ENCODE peak calls at places on chromosomes 12 and 14, in four cellular contexts. R is A549, Q is PC-3, N is BJ. Y is an unnamed sample.

GRCh38 chr12:129201029-129201428 is 347.8 kb downstream of the GLT1D1 start:
- DNase-seq in R (no peak), Q (no peak), N (no peak), Y (no peak)

GRCh38 chr12:130873825-130874224 is 2.0 kb downstream of the RAN start:
- DNase-seq in R (no peak), Q (no peak), N (no peak), Y (no peak)

GRCh38 chr12:116099664-116100432 is 177.6 kb downstream of the MED13L start:
- DNase-seq in R (no peak), Q (no peak), N (no peak), Y (no peak)

GRCh38 chr12:94586589-94587259 is 63.6 kb downstream of the TMCC3 start:
- DNase-seq in R (no peak), Q (peak), N (no peak), Y (no peak)

GRCh38 chr12:4164591-4165558 is 108.7 kb upstream of the CCND2 start:
- DNase-seq in R (no peak), Q (no peak), N (no peak), Y (peak)

GRCh38 chr12:33026791-33027190 is 130.2 kb upstream of the PKP2 start:
- DNase-seq in R (no peak), Q (no peak), N (no peak), Y (no peak)

GRCh38 chr12:47349770-47350408 is 270.1 kb upstream of the AMIGO2 start:
- DNase-seq in R (no peak), Q (no peak), N (no peak), Y (no peak)

GRCh38 chr12:57488397-57489156 is 709 bp downstream of the MARS1 start:
- DNase-seq in R (no peak), Q (no peak), N (no peak), Y (no peak)

GRCh38 chr14:68376067-68376810 is 416.6 kb downstream of the ZFP36L1 start:
- DNase-seq in R (no peak), Q (peak), N (no peak), Y (no peak)

GRCh38 chr14:54329082-54329695 is 67.6 kb upstream of the CDKN3 start:
- DNase-seq in R (peak), Q (peak), N (no peak), Y (peak)

GRCh38 chr14:53652068-53652467 is 304.6 kb downstream of the BMP4 start:
- DNase-seq in R (no peak), Q (no peak), N (no peak), Y (no peak)

GRCh38 chr12:126747530-126748149 is 1519.3 kb upstream of the TMEM132C start:
- DNase-seq in R (peak), Q (peak), N (no peak), Y (peak)

GRCh38 chr12:459430-460258 is at the start of gene B4GALNT3:
- DNase-seq in R (peak), Q (peak), N (no peak), Y (peak)

GRCh38 chr14:34766060-34766459 is 51.7 kb upstream of the CFL2 start:
- DNase-seq in R (no peak), Q (peak), N (no peak), Y (no peak)
- TF ChIP-seq CTCF in R (peak), Q (peak), N (no peak), Y (no peak)

GRCh38 chr14:103730490-103731035 is 15.0 kb downstream of the ZFYVE21 start:
- DNase-seq in R (no peak), Q (no peak), N (no peak), Y (no peak)
- TF ChIP-seq CTCF in R (no peak), Q (no peak), N (peak), Y (no peak)

DNA sequence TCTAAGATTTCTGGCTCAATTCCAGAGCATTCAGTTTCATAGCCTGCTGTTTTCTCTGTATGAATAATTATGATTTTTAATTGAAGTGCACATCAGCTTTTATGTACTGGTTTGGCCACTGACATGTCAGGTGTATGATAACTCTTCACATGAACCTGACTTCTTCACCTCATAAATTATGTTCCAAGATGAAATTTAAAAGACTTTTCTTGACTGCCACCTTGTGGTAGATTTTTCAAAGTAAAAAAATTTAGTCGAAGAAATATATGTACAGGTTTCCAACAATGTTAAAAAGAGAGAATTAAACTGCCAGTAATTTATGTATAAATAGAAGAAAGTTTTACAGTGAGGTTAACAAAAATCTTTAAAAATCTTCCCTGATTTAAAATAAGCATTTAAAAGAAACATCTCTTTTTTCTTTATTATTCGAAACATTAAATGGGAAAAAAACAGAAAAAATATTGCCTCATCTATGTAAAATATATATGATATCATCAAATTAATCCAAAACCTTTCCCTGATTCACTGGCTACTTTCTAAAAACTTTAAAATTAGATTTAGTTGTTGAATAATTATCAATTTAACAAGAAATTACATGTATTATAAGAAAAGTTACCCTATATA is 124.9 kb upstream of the ATXN7L3B start:
- DNase-seq in R (no peak), Q (peak), N (no peak), Y (no peak)
- TF ChIP-seq CTCF in R (peak), Q (peak), N (peak), Y (peak)

DNA sequence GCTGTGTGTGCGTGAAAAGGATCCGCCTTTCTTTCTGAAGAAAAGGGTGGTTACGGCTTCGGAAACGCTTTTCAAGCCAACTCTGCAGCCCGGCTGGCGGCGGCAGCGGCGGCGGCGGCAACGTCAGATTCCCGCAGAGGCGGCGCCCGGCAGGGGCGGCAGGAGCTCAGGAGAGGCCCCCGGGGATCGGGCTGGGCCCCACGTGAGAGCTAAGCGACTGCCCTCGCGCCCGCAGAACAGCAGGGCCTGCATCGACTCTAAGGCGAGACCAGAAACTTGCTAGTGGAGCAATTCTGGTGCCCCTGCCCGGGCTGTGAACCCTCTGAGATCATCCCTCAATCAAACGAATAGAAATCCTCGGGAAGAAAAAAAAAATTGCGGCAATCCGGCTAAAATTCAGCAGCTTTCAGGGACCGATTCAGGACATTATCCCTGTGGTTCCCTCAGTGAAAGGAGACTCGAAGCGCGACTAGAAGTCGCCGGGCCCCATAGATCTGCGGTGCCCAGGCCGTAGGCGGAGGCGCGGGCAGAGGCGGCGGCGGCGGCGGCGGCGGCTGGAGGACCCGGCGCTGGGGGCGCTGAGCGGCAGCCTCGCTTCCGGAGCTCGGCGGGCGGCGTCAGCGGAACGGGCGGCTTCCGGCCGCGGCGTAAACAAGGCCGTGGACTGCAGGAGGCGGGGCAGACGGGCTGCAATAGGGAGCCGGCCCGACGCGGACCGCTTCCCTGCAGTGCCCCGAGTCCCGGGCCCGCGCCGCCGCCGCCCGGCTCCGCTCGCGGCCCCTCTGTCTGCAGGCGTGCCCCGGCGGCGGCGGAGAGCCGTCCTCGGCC is at the start of gene KLHDC2:
- DNase-seq in R (peak), Q (peak), N (peak), Y (peak)
- TF ChIP-seq CTCF in R (peak), Q (peak), N (no peak), Y (no peak)

GRCh38 chr12:19757317-19757877 is 318.1 kb downstream of the AEBP2 start:
- DNase-seq in R (no peak), Q (peak), N (no peak), Y (no peak)
- TF ChIP-seq CTCF in R (peak), Q (peak), N (peak), Y (peak)

DNA sequence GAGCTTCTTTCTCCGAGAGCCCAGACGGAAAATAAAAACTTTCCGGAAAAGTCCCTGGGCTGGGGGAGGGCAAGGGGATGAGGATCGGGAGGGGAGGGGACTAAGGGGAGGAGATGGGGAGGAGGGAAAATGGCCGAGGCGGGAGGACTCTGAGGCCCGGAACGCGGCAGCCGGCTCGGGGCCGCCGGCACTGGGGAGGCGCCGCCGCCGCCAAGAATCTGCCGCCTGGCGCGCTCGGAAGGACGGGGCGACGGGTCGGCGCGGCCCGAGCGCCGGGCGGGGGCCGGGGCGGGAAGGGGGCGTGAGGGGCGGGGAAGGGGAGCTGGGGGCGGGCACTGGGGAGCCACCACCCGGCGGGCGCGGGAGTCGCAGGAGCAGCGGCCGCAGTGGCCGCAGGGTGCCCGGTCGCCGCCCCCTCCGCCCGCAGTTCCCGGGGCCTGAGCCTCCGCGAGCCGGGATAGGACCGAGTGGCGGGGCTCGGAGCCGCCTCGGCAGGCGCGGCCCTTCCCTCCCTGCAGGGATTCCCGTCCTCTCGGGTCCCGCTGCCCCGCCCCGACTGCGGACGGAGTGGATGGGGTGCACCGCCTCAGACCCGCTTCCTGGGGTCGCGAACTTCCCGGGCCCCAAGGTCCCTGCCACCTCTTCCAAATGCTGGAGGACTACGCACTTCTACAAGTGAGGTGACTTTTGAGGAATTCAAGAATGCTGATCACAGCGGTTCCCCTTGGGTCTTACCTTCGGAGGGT is at the start of gene PRKD1:
- DNase-seq in R (peak), Q (peak), N (no peak), Y (peak)
- TF ChIP-seq CTCF in R (no peak), Q (no peak), N (peak), Y (no peak)

DNA sequence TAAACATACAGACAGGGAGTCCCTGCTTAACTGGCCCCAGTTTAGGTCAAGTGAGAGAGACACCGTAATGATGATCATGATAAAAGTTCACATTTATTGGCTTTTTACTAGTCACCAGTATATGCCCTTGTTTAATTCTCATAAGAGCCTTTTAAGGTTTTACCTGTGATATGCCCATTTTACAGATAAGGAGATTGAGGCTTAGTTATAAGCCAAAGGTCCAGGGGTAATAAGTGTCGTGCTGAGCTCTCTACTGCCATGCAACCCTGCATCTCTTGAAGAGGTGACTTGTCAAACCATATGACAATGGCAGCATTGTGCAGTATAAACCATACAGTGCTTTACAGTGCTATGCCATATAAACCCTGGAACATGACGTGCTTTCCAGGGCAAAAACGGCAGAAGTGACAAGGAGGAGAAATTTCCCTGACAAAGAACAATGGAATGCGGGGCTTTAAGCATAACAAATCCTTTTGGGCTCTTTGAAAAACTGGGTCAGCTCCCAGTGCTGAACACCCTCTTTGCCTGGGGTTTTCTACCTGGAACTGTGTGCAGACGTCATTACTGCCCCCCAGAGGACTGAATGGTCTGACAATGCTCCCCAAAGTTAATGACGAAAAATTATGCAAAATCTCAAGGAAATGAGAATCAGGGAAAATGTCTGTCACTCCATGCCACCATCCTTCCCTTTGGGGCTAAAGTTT is 59.7 kb upstream of the C14orf132 start:
- DNase-seq in R (no peak), Q (no peak), N (no peak), Y (no peak)
- TF ChIP-seq CTCF in R (no peak), Q (no peak), N (no peak), Y (peak)

GRCh38 chr12:118356809-118357326 is 15.8 kb downstream of the TAOK3 start:
- DNase-seq in R (peak), Q (peak), N (peak), Y (no peak)

GRCh38 chr12:118357327-118358007 is 15.2 kb downstream of the TAOK3 start:
- DNase-seq in R (peak), Q (peak), N (no peak), Y (no peak)

GRCh38 chr12:118359541-118359915 is 13.2 kb downstream of the TAOK3 start:
- DNase-seq in R (no peak), Q (no peak), N (no peak), Y (no peak)

GRCh38 chr12:118358607-118359540 is 13.8 kb downstream of the TAOK3 start:
- DNase-seq in R (no peak), Q (no peak), N (no peak), Y (no peak)

GRCh38 chr12:118358008-118358359 is 14.7 kb downstream of the TAOK3 start:
- DNase-seq in R (no peak), Q (no peak), N (no peak), Y (no peak)
- TF ChIP-seq CTCF in R (no peak), Q (no peak), N (no peak), Y (no peak)

DNA sequence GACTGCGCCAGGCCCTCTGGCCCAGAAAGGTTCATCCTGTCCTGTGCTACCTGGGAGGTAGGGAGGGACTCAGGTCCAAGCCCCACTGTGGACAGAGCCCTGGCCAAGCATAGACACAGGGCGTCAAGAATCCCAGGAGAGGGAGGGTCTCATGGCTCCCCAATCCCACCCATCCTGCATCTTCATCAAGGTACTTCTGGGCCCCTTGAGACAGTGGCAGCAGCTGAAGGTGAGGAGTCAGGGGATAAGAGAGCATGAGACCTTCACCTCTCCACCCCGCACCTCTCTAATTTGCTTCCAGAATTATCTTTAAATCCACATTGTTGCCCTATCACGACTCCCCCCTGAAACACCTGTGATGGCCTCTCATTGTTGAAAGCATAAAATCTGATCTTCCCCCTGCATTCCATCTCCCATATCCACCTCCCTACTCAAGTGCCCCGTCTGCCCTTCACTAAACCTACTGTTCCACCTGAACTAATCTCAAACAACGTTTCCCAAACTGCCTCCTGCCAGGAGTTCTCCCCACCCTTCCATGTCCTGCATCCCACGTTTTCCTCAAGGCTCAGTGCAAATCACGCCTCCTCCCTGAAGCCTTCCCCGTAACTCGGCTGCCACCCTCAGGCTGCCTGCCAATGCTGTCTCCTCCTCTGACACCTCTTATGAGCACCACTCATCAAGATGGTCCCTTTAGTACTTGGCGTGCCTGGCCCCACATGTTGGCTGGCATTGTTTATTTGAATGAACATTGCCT is 27.1 kb downstream of the KRT18 start:
- DNase-seq in R (no peak), Q (peak), N (no peak), Y (no peak)
- TF ChIP-seq CTCF in R (peak), Q (peak), N (no peak), Y (peak)

GRCh38 chr12:113826805-113827204 is 139.3 kb downstream of the RBM19 start:
- DNase-seq in R (peak), Q (no peak), N (no peak), Y (no peak)
- TF ChIP-seq CTCF in R (no peak), Q (peak), N (no peak), Y (no peak)